ENCODE peak calls at places on chromosomes 4 and X, in ten cellular contexts. V, T, K, A, N, L, G, X, R and Y are unnamed samples.

GRCh38 chr4:3708103-3708510 is 58.1 kb upstream of the ADRA2C start:
- DNase-seq in R (peak; percentile 39), L (peak; percentile 30), G (no peak), A (no peak), X (no peak), V (no peak), T (peak; percentile 60), K (no peak), N (peak; percentile 74), Y (peak; percentile 47)

GRCh38 chr4:169345207-169345788 is 74.5 kb upstream of the SH3RF1 start:
- DNase-seq in L (no peak), R (no peak), T (no peak), K (no peak), A (no peak), G (no peak), X (no peak), V (no peak), N (no peak), Y (no peak)

GRCh38 chrX:17413228-17413627 is 38.2 kb downstream of the NHS start:
- DNase-seq in K (no peak), N (no peak), A (no peak), T (no peak), X (no peak), L (no peak), R (no peak), V (no peak), G (no peak), Y (no peak)

GRCh38 chr4:164730705-164731393 is 23.1 kb upstream of the SMIM31 start:
- DNase-seq in L (no peak), A (peak; percentile 25), K (no peak), V (no peak), T (no peak), R (no peak), G (no peak), X (no peak), N (no peak), Y (no peak)

GRCh38 chr4:18722748-18723191 is 701.2 kb upstream of the LCORL start:
- DNase-seq in L (no peak), T (no peak), V (no peak), A (no peak), N (no peak), R (no peak), G (no peak), X (peak; percentile 84), K (no peak), Y (no peak)

GRCh38 chrX:86051741-86052140 is 4.4 kb upstream of the CHM start:
- DNase-seq in K (no peak), L (no peak), R (no peak), A (no peak), T (no peak), N (no peak), X (no peak), G (no peak), V (no peak), Y (no peak)

GRCh38 chrX:104370089-104370488 is 115.4 kb upstream of the ESX1 start:
- DNase-seq in N (no peak), A (no peak), V (no peak), K (no peak), X (no peak), L (peak; percentile 28), T (no peak), R (no peak), G (peak; percentile 58), Y (no peak)

GRCh38 chr4:101527186-101527585 is 179.9 kb upstream of the PPP3CA start:
- DNase-seq in T (no peak), G (no peak), V (no peak), K (no peak), R (no peak), A (peak; percentile 56), N (no peak), X (no peak), L (no peak), Y (no peak)

GRCh38 chrX:146887020-146887419 is 72.5 kb upstream of the CXorf51A start:
- DNase-seq in L (no peak), T (no peak), G (no peak), K (no peak), X (no peak), N (no peak), R (no peak), A (no peak), V (no peak), Y (no peak)

GRCh38 chr4:4377191-4377590 is 9.7 kb upstream of the NSG1 start:
- DNase-seq in R (no peak), A (no peak), L (no peak), N (no peak), T (no peak), X (no peak), K (no peak), V (no peak), G (no peak), Y (no peak)

GRCh38 chrX:71183341-71183740 is 38.7 kb downstream of the NLGN3 start:
- DNase-seq in N (no peak), G (no peak), X (no peak), R (no peak), V (no peak), A (no peak), K (no peak), T (no peak), L (no peak), Y (no peak)

GRCh38 chr4:39574946-39575345 is 47.7 kb upstream of the UGDH start:
- DNase-seq in N (no peak), V (no peak), G (no peak), X (no peak), R (no peak), T (no peak), K (no peak), L (no peak), A (peak; percentile 24), Y (no peak)

GRCh38 chr4:157220026-157220881 is at the start of gene GRIA2:
- DNase-seq in L (peak; percentile 72), X (no peak), A (no peak), V (peak; percentile 17), R (peak; percentile 53), K (peak; percentile 87), G (no peak), T (peak; percentile 70), N (no peak), Y (peak; percentile 58)

GRCh38 chrX:8341814-8342590 is 122.6 kb upstream of the VCX3B start:
- DNase-seq in K (no peak), X (no peak), G (no peak), T (no peak), R (no peak), V (no peak), L (no peak), N (no peak), A (no peak), Y (no peak)

GRCh38 chr4:5712517-5712916 is 1.5 kb downstream of the EVC start:
- DNase-seq in L (no peak), V (no peak), A (peak; percentile 70), X (no peak), N (no peak), R (no peak), T (no peak), G (no peak), K (no peak), Y (no peak)

GRCh38 chr4:4349902-4350301 is 37.0 kb upstream of the NSG1 start:
- DNase-seq in G (no peak), L (no peak), R (no peak), K (no peak), A (no peak), X (no peak), V (no peak), N (no peak), T (no peak), Y (no peak)

DNA sequence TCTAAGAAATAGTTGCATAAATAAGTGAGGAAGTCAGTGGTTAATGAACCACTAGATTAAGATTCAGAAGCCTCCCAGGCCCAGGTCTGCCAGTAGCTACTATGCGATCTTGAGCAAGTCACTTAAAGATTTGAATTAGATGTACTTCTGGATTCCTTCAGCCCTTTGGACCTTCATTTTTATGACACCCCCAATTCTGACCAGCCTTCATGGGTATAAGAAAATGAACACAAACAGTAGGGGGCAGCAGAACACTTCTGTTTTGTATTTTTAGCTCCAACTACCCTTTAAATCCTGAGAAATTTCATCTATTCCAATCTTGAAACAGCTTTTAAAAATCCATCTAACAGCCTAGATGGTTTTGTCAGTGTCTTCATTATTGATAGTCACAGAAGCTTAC is 19.0 kb downstream of the TMEM47 start:
- DNase-seq in X (no peak), G (no peak), L (no peak), N (no peak), V (no peak), A (peak; percentile 11), T (no peak), R (no peak), K (no peak), Y (no peak)
- TF ChIP-seq CTCF in X (peak; percentile 15), G (peak; percentile 38), L (no peak), N (peak; percentile 28), V (peak; percentile 23), A (no peak), T (peak; percentile 34), R (peak; percentile 36), K (peak; percentile 72), Y (peak; percentile 43)

DNA sequence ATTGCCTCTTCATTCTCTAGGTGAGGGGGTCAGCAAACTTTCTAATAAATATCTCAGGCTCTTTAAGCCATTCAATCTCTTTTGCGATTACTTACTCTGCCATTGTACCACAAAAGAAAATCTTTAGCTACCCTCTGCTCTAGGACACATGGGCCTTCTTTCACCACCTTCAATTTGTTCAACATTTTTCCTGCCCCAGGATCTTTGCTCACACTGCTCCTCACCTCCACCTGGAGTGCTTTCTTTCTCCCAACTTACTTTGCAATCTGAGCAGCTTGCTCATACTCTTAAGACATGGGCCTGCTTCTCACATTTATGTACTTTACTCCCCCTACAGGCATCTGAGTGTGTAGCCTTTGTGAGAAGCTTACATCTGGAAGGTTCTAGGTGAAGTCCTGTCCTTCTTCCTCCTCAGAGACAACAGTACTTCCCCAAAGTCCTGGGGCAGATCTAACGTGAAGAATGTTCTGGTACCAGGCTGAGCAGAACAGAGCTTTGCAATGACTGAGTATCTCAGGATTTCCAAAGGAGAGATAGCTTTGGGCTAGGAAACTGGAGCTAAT is 55.0 kb upstream of the PRDM5 start:
- DNase-seq in G (peak; percentile 10), T (no peak), A (peak; percentile 62), N (no peak), V (no peak), K (no peak), L (peak; percentile 41), X (no peak), R (no peak), Y (no peak)
- TF ChIP-seq CTCF in G (no peak), T (peak; percentile 44), A (peak; percentile 54), N (peak; percentile 28), V (no peak), K (peak; percentile 45), L (peak; percentile 21), X (no peak), R (peak; percentile 57), Y (peak; percentile 40)

GRCh38 chr4:22515145-22515887 is 550 bp downstream of the ADGRA3 start:
- DNase-seq in T (peak; percentile 72), L (peak; percentile 85), X (peak; percentile 87), A (peak; percentile 52), V (peak; percentile 58), R (peak; percentile 70), G (peak; percentile 70), N (peak; percentile 67), K (peak; percentile 56), Y (peak; percentile 74)
- TF ChIP-seq CTCF in T (no peak), L (no peak), X (no peak), A (no peak), V (no peak), R (no peak), G (no peak), N (no peak), K (no peak), Y (no peak)

DNA sequence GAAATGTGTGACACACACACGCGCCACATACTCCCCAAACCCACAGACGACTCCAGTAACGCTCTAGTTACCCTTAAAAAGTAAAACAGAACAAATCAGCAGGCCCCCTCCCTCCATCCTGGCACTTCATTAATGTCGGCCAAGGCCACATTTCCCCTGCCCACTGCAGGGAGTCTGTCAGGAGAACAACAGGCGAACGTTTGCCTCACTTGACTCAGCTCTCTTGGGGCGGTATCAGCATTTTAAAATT is 671 bp upstream of the FHIP1A start:
- DNase-seq in N (no peak), R (no peak), A (no peak), V (no peak), K (no peak), G (no peak), T (no peak), X (no peak), L (no peak), Y (no peak)
- TF ChIP-seq CTCF in N (no peak), R (no peak), A (no peak), V (no peak), K (no peak), G (no peak), T (no peak), X (no peak), L (no peak), Y (no peak)